ENCODE peak calls at places on chromosomes 4 and X, in ten cellular contexts. I is Daoy; B is tibial artery; M is AG10803; A is HepG2; N is stimulated activated CD8-positive, alpha-beta memory T cell treated with anti-CD3 and anti-CD28 coated beads, Interleukin-2, amount 100 ng/mL, for 1 hour; V is left kidney; D is RKO; Y is cardiac fibroblast; W is T-cell. P is an unnamed sample.

GRCh38 chr4:74376888-74377483 is 12.0 kb downstream of the EREG start:
- DNase-seq in B (no peak), V (peak; percentile 68), N (no peak), Y (peak; percentile 89), I (peak; percentile 30), W (no peak), M (peak; percentile 69), D (peak; percentile 84), A (peak; percentile 45), P (no peak)

GRCh38 chr4:152316969-152317368 is 218.9 kb downstream of the FBXW7 start:
- DNase-seq in I (no peak), N (no peak), V (no peak), M (peak; percentile 17), A (no peak), W (no peak), B (no peak), D (no peak), Y (peak; percentile 29), P (no peak)

GRCh38 chr4:22428441-22428840 is 87.4 kb downstream of the ADGRA3 start:
- DNase-seq in Y (no peak), A (no peak), M (no peak), V (no peak), N (no peak), B (no peak), D (no peak), W (no peak), I (no peak), P (no peak)

GRCh38 chrX:22912598-22912997 is 87.2 kb upstream of the DDX53 start:
- DNase-seq in I (no peak), B (no peak), W (no peak), A (no peak), N (no peak), Y (no peak), M (no peak), V (no peak), D (no peak), P (no peak)

GRCh38 chr4:183287677-183288076 is 32.4 kb downstream of the CLDN22 start:
- DNase-seq in M (no peak), Y (no peak), A (no peak), B (no peak), N (no peak), I (no peak), W (no peak), D (no peak), V (peak; percentile 22), P (no peak)

GRCh38 chr4:73619351-73619750 is 885 bp downstream of the RASSF6 start:
- DNase-seq in W (no peak), B (no peak), I (no peak), N (no peak), M (no peak), D (no peak), Y (no peak), A (no peak), V (peak; percentile 11), P (no peak)

GRCh38 chrX:24828147-24828546 is 134.4 kb downstream of the POLA1 start:
- DNase-seq in N (no peak), M (no peak), A (no peak), I (no peak), V (no peak), W (no peak), Y (no peak), D (no peak), B (no peak), P (no peak)

GRCh38 chr4:172104534-172104933 is 291.3 kb downstream of the GALNTL6 start:
- DNase-seq in D (no peak), N (no peak), I (no peak), W (no peak), A (no peak), M (no peak), Y (no peak), B (no peak), V (no peak), P (no peak)

GRCh38 chrX:30824275-30824674 is 64.8 kb downstream of the TAB3 start:
- DNase-seq in Y (no peak), N (no peak), D (no peak), A (no peak), M (no peak), V (no peak), I (no peak), B (no peak), W (no peak), P (no peak)

GRCh38 chrX:111041018-111041462 is 55.0 kb upstream of the PAK3 start:
- DNase-seq in V (peak; percentile 9), D (no peak), A (peak; percentile 9), W (peak; percentile 7), B (no peak), M (peak; percentile 92), N (no peak), Y (peak; percentile 86), I (peak; percentile 77), P (peak; percentile 41)

P was measured in left lobe of liver.